ENCODE peak calls at places on chromosomes 12 and 14, in four cellular contexts. H is HepG2, R is stomach, B is adrenal gland. U is an unnamed sample.

GRCh38 chr12:28409892-28410291 is 219.6 kb downstream of the CCDC91 start:
- DNase-seq in H (no peak), R (no peak), B (no peak), U (no peak)

GRCh38 chr14:78512021-78512420 is 341.8 kb downstream of the NRXN3 start:
- DNase-seq in H (no peak), R (no peak), B (no peak), U (no peak)

GRCh38 chr14:70378687-70379086 is 19.2 kb upstream of the COX16 start:
- DNase-seq in H (no peak), R (no peak), B (no peak), U (no peak)

GRCh38 chr12:116161588-116161987 is 115.9 kb downstream of the MED13L start:
- DNase-seq in H (peak; percentile 35), R (no peak), B (no peak), U (no peak)

GRCh38 chr12:25995906-25996305 is 37.4 kb downstream of the RASSF8 start:
- DNase-seq in H (no peak), R (no peak), B (no peak), U (no peak)

GRCh38 chr12:47838286-47838931 is 18.7 kb upstream of the HDAC7 start:
- DNase-seq in H (peak; percentile 26), R (no peak), B (peak; percentile 75), U (no peak)

GRCh38 chr12:121536929-121537813 is 43.7 kb downstream of the KDM2B start:
- DNase-seq in H (peak; percentile 76), R (peak; percentile 93), B (peak; percentile 92), U (peak; percentile 87)

GRCh38 chr12:1591029-1591428 is 3.4 kb downstream of the FBXL14 start:
- DNase-seq in H (no peak), R (no peak), B (no peak), U (no peak)

GRCh38 chr14:50233335-50234250 is 2.2 kb upstream of the SOS2 start:
- DNase-seq in H (peak; percentile 67), R (no peak), B (no peak), U (no peak)

GRCh38 chr14:69773571-69774276 is 6.8 kb downstream of the SRSF5 start:
- DNase-seq in H (no peak), R (no peak), B (no peak), U (no peak)

GRCh38 chr14:99064262-99064954 is 207.6 kb downstream of the BCL11B start:
- DNase-seq in H (no peak), R (no peak), B (no peak), U (no peak)

GRCh38 chr14:59116984-59117415 is 71.5 kb upstream of the DAAM1 start:
- DNase-seq in H (no peak), R (no peak), B (no peak), U (no peak)

GRCh38 chr12:94327819-94328218 is 131.8 kb downstream of the CEP83 start:
- DNase-seq in H (no peak), R (no peak), B (no peak), U (no peak)

GRCh38 chr14:24441904-24442239 is 704 bp downstream of the SDR39U1 start:
- DNase-seq in H (no peak), R (no peak), B (no peak), U (no peak)

GRCh38 chr12:2170376-2170775 is 117.6 kb downstream of the CACNA1C start:
- DNase-seq in H (no peak), R (no peak), B (no peak), U (peak; percentile 25)

GRCh38 chr12:77995436-77996167 is 164.9 kb downstream of the NAV3 start:
- DNase-seq in H (no peak), R (no peak), B (no peak), U (no peak)

GRCh38 chr12:1131811-1132224 is 140.8 kb downstream of the ERC1 start:
- DNase-seq in H (no peak), R (peak; percentile 40), B (no peak), U (no peak)

GRCh38 chr12:26623136-26623535 is 209.9 kb downstream of the ITPR2 start:
- DNase-seq in H (no peak), R (no peak), B (no peak), U (no peak)

GRCh38 chr12:106481246-106481645 is 101.6 kb upstream of the RFX4 start:
- DNase-seq in H (no peak), R (no peak), B (no peak), U (no peak)

GRCh38 chr14:105433161-105433605 is 13.6 kb downstream of the MTA1 start:
- DNase-seq in H (no peak), R (no peak), B (no peak), U (no peak)

GRCh38 chr12:105279460-105280056 is 43.6 kb upstream of the APPL2 start:
- DNase-seq in H (peak; percentile 22), R (peak; percentile 33), B (peak; percentile 35), U (no peak)

GRCh38 chr14:67820428-67820881 is 876 bp downstream of the RAD51B start:
- DNase-seq in H (peak; percentile 12), R (no peak), B (peak; percentile 23), U (no peak)

GRCh38 chr12:108000111-108000510 is 129.0 kb upstream of the WSCD2 start:
- DNase-seq in H (no peak), R (no peak), B (no peak), U (no peak)

GRCh38 chr14:96792581-96792980 is 4.6 kb upstream of the VRK1 start:
- DNase-seq in H (no peak), R (no peak), B (no peak), U (no peak)

GRCh38 chr12:119090865-119091264 is 87.9 kb upstream of the HSPB8 start:
- DNase-seq in H (no peak), R (no peak), B (no peak), U (no peak)

GRCh38 chr12:49622501-49623141 is 740 bp upstream of the PRPF40B start:
- DNase-seq in H (no peak), R (peak; percentile 39), B (no peak), U (peak; percentile 55)

GRCh38 chr12:91009319-91009950 is 4.7 kb upstream of the EPYC start:
- DNase-seq in H (no peak), R (no peak), B (no peak), U (no peak)

GRCh38 chr12:124410354-124411175 is 115.7 kb downstream of the RFLNA start:
- DNase-seq in H (no peak), R (no peak), B (no peak), U (no peak)

DNA sequence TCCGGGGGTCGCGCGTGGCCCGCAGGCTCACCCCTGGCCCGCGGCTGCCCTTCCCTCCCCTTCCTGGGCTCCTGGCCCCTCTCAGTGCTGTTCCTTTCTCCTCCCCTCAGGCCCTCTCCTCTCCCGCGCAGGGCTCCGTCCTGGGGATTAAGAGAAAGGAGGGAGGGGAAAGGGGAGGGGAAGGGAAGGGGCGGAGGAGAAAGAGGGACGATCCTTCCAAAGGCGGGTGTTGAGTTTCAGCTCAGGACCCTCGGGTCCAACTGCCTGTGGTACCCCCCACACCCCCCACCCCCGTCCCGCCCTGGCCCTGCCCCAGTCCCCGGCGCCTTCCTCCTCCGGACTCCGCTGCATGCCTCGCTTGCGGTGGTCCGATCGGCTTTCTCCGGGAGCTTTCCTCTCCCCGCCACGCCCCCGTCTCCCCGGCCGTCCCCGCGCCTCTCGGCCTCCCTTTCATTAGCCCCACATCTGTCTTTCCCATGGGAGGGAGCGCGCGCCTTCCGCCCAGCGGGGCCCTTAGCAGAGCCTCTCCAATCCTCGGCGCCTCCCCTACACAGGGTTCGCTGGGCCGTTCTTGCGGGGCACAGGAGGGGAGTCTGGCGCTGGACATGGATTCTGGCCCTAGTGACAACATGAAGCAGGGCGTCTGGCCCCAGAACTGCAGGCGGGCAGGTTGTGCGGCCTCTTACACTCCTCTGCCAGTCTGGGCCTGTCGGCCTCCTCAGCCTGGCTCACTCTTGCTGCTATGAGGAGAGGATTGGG is 1.4 kb upstream of the EFS start:
- DNase-seq in H (no peak), R (no peak), B (peak; percentile 18), U (peak; percentile 72)
- TF ChIP-seq POLR2A in H (no peak), R (no peak), B (peak; percentile 33), U (no peak)

DNA sequence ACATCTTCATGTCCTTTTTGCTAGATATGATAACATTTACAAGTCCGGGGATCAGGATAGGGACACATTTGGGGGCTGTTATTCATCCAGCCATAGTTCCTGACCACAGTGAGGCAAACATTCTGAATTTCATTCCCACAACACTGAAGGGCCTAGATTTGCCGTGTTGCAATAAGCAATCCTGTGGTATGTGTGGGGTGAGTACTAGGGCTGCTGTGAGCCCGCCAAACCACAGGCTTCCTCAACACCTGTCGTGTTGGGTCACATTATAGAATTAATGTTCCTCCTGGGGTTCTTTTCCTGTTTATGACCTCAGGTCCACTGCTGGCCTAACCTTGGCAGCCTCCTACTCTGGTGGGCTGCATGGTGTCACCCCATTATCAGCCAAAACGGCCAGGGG is 119.2 kb downstream of the TBC1D30 start:
- DNase-seq in H (no peak), R (no peak), B (no peak), U (no peak)
- TF ChIP-seq CTCF in H (no peak), R (no peak), B (no peak), U (no peak)

GRCh38 chr12:109116611-109116949 is 193 bp downstream of the ACACB start:
- DNase-seq in H (no peak), R (no peak), B (no peak), U (no peak)
- TF ChIP-seq POLR2A in H (no peak), R (no peak), B (no peak), U (no peak)

DNA sequence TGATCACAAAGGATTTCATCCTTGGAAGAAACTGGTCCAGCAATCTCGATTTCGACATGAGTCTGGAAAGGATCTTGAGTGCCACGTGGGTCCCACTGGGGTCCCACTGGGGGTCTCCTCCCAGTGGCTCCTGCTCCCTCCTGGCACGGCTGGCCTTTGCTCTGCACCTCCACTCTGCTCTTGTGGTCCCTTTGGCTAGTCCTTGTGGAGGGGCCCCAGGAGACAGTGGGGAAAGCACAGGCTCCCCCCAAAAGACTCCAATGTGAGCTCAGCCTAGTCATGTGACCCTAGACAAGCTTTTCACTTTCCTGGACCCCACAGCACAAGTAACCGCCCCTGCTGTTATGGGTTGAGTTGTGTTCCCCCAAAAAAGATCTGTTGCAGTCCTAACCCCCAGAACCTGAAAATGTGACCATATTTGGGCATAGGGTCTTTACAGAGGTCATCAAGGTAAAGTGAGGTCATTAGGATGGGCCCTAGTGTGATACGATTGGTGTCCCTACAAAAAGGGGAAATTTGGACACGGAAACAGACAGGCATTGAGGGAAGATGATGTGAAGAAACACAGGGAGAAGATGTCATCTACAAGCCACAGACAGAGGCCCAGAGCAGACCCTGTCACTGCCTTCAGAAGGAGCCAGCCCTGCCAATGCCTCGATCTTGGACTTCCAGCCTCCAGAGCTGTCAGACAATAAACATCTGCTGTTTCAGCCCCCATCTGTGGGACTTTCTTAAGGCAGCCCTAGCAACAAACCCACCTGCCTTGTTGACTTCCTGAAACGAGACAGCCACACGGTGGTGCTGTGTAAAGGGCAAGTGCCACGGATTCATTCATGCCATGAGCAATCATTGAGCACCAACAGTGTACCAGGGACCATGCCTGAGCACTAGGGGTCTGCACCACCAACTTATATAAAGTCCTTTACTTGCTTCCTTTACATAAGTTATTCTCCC is 23.8 kb upstream of the PPP2R5C start:
- DNase-seq in H (no peak), R (no peak), B (no peak), U (no peak)
- TF ChIP-seq CTCF in H (peak; percentile 48), R (no peak), B (no peak), U (no peak)

GRCh38 chr12:109962388-109962787 is 33.8 kb downstream of the GIT2 start:
- DNase-seq in H (no peak), R (no peak), B (peak; percentile 7), U (no peak)
- TF ChIP-seq POLR2A in H (no peak), R (no peak), B (no peak), U (no peak)

U was measured in testis.